ENCODE peak calls at places on chromosomes 2 and 18, in nine cellular contexts. One of them, this sample, is unnamed.

GRCh38 chr2:19425419-19425818 is 67.0 kb upstream of the OSR1 start:
- DNase-seq in tibial artery: no peak
- DNase-seq in adrenal gland: no peak
- DNase-seq in lung: no peak
- DNase-seq in sigmoid colon: no peak
- DNase-seq in HCT116: no peak
- DNase-seq in effector memory CD4-positive, alpha-beta T cell: no peak
- DNase-seq in tibial nerve: peak; percentile 14
- DNase-seq in mesenchymal stem cell: no peak
- DNase-seq in this sample: no peak

GRCh38 chr2:119888673-119889072 is 124.2 kb upstream of the EPB41L5 start:
- DNase-seq in tibial artery: no peak
- DNase-seq in sigmoid colon: no peak
- DNase-seq in tibial nerve: no peak
- DNase-seq in adrenal gland: no peak
- DNase-seq in lung: no peak
- DNase-seq in mesenchymal stem cell: no peak
- DNase-seq in HCT116: no peak
- DNase-seq in effector memory CD4-positive, alpha-beta T cell: no peak
- DNase-seq in this sample: no peak

GRCh38 chr2:149819356-149819957 is 231.9 kb upstream of the MMADHC start:
- DNase-seq in tibial artery: no peak
- DNase-seq in effector memory CD4-positive, alpha-beta T cell: no peak
- DNase-seq in mesenchymal stem cell: no peak
- DNase-seq in lung: no peak
- DNase-seq in sigmoid colon: no peak
- DNase-seq in HCT116: no peak
- DNase-seq in adrenal gland: no peak
- DNase-seq in tibial nerve: no peak
- DNase-seq in this sample: no peak

GRCh38 chr2:179467111-179467510 is 202.5 kb upstream of the SESTD1 start:
- DNase-seq in effector memory CD4-positive, alpha-beta T cell: no peak
- DNase-seq in tibial nerve: no peak
- DNase-seq in lung: no peak
- DNase-seq in HCT116: no peak
- DNase-seq in sigmoid colon: no peak
- DNase-seq in adrenal gland: no peak
- DNase-seq in mesenchymal stem cell: no peak
- DNase-seq in tibial artery: no peak
- DNase-seq in this sample: no peak

GRCh38 chr18:79586436-79587297 is 92.9 kb upstream of the CTDP1 start:
- DNase-seq in adrenal gland: no peak
- DNase-seq in tibial nerve: no peak
- DNase-seq in sigmoid colon: peak; percentile 59
- DNase-seq in effector memory CD4-positive, alpha-beta T cell: no peak
- DNase-seq in tibial artery: peak; percentile 19
- DNase-seq in lung: no peak
- DNase-seq in HCT116: no peak
- DNase-seq in mesenchymal stem cell: no peak
- DNase-seq in this sample: no peak

GRCh38 chr2:230877737-230878598 is 13.2 kb downstream of the ITM2C start:
- DNase-seq in adrenal gland: no peak
- DNase-seq in sigmoid colon: peak; percentile 53
- DNase-seq in HCT116: no peak
- DNase-seq in tibial artery: peak; percentile 15
- DNase-seq in lung: no peak
- DNase-seq in effector memory CD4-positive, alpha-beta T cell: peak; percentile 54
- DNase-seq in mesenchymal stem cell: no peak
- DNase-seq in tibial nerve: no peak
- DNase-seq in this sample: peak; percentile 53

GRCh38 chr2:55460562-55460961 is 40.9 kb upstream of the CCDC88A start:
- DNase-seq in adrenal gland: no peak
- DNase-seq in mesenchymal stem cell: peak; percentile 60
- DNase-seq in HCT116: no peak
- DNase-seq in lung: no peak
- DNase-seq in effector memory CD4-positive, alpha-beta T cell: no peak
- DNase-seq in sigmoid colon: no peak
- DNase-seq in tibial artery: no peak
- DNase-seq in tibial nerve: no peak
- DNase-seq in this sample: no peak

GRCh38 chr18:72799106-72799505 is 68.7 kb downstream of the NETO1 start:
- DNase-seq in effector memory CD4-positive, alpha-beta T cell: no peak
- DNase-seq in tibial nerve: no peak
- DNase-seq in mesenchymal stem cell: peak; percentile 0
- DNase-seq in tibial artery: no peak
- DNase-seq in adrenal gland: no peak
- DNase-seq in sigmoid colon: no peak
- DNase-seq in HCT116: no peak
- DNase-seq in lung: no peak
- DNase-seq in this sample: no peak

GRCh38 chr2:199833525-199833924 is 17.5 kb downstream of the FTCDNL1 start:
- DNase-seq in HCT116: no peak
- DNase-seq in sigmoid colon: no peak
- DNase-seq in effector memory CD4-positive, alpha-beta T cell: no peak
- DNase-seq in lung: no peak
- DNase-seq in tibial artery: no peak
- DNase-seq in adrenal gland: no peak
- DNase-seq in tibial nerve: no peak
- DNase-seq in mesenchymal stem cell: no peak
- DNase-seq in this sample: no peak

GRCh38 chr18:27627927-27628326 is 442.8 kb upstream of the CHST9 start:
- DNase-seq in adrenal gland: no peak
- DNase-seq in lung: no peak
- DNase-seq in effector memory CD4-positive, alpha-beta T cell: no peak
- DNase-seq in sigmoid colon: no peak
- DNase-seq in tibial artery: no peak
- DNase-seq in HCT116: no peak
- DNase-seq in mesenchymal stem cell: no peak
- DNase-seq in tibial nerve: no peak
- DNase-seq in this sample: no peak

GRCh38 chr2:233588410-233588809 is 21.8 kb upstream of the USP40 start:
- DNase-seq in effector memory CD4-positive, alpha-beta T cell: no peak
- DNase-seq in tibial nerve: no peak
- DNase-seq in lung: no peak
- DNase-seq in adrenal gland: no peak
- DNase-seq in tibial artery: no peak
- DNase-seq in HCT116: no peak
- DNase-seq in sigmoid colon: no peak
- DNase-seq in mesenchymal stem cell: no peak
- DNase-seq in this sample: no peak

GRCh38 chr2:1231664-1232063 is 181.6 kb upstream of the TPO start:
- DNase-seq in HCT116: no peak
- DNase-seq in sigmoid colon: no peak
- DNase-seq in tibial artery: no peak
- DNase-seq in tibial nerve: no peak
- DNase-seq in adrenal gland: no peak
- DNase-seq in mesenchymal stem cell: no peak
- DNase-seq in lung: no peak
- DNase-seq in effector memory CD4-positive, alpha-beta T cell: no peak
- DNase-seq in this sample: no peak

GRCh38 chr18:57077786-57078552 is 68.9 kb upstream of the BOD1L2 start:
- DNase-seq in effector memory CD4-positive, alpha-beta T cell: no peak
- DNase-seq in tibial nerve: no peak
- DNase-seq in tibial artery: no peak
- DNase-seq in sigmoid colon: no peak
- DNase-seq in adrenal gland: no peak
- DNase-seq in lung: no peak
- DNase-seq in mesenchymal stem cell: no peak
- DNase-seq in HCT116: no peak
- DNase-seq in this sample: no peak

GRCh38 chr2:6922201-6922656 is 5.0 kb downstream of the RNF144A start:
- DNase-seq in adrenal gland: no peak
- DNase-seq in tibial nerve: no peak
- DNase-seq in mesenchymal stem cell: no peak
- DNase-seq in tibial artery: no peak
- DNase-seq in HCT116: no peak
- DNase-seq in sigmoid colon: no peak
- DNase-seq in effector memory CD4-positive, alpha-beta T cell: no peak
- DNase-seq in lung: no peak
- DNase-seq in this sample: no peak

GRCh38 chr2:235854276-235854675 is 313.9 kb downstream of the GBX2 start:
- DNase-seq in lung: no peak
- DNase-seq in adrenal gland: no peak
- DNase-seq in HCT116: no peak
- DNase-seq in effector memory CD4-positive, alpha-beta T cell: no peak
- DNase-seq in sigmoid colon: no peak
- DNase-seq in mesenchymal stem cell: no peak
- DNase-seq in tibial artery: no peak
- DNase-seq in tibial nerve: no peak
- DNase-seq in this sample: peak; percentile 42

GRCh38 chr18:35625232-35625631 is 43.7 kb downstream of the GALNT1 start:
- DNase-seq in effector memory CD4-positive, alpha-beta T cell: no peak
- DNase-seq in lung: no peak
- DNase-seq in sigmoid colon: no peak
- DNase-seq in mesenchymal stem cell: no peak
- DNase-seq in tibial artery: no peak
- DNase-seq in HCT116: no peak
- DNase-seq in tibial nerve: no peak
- DNase-seq in adrenal gland: no peak
- DNase-seq in this sample: no peak

GRCh38 chr18:63344263-63344662 is 22.7 kb downstream of the KDSR start:
- DNase-seq in adrenal gland: no peak
- DNase-seq in lung: no peak
- DNase-seq in tibial artery: no peak
- DNase-seq in sigmoid colon: no peak
- DNase-seq in effector memory CD4-positive, alpha-beta T cell: no peak
- DNase-seq in HCT116: no peak
- DNase-seq in tibial nerve: no peak
- DNase-seq in mesenchymal stem cell: no peak
- DNase-seq in this sample: no peak

DNA sequence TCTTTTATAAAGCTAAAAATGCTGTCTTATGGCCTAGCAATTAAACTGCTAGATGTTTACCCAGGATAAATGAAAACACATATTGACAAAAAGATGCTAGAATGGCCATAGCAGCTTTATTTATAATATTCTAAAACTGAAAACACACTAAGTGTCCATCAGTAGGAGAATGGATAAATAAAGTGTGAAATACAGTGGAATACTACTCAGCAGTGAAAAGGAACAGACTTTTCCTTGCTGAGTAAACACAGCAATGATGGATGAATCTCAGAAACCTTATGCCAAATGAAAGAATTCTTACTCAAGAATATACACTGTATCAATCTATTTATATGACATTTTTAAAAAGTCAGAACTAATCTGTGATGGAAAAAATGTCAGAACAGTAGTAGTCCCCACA is 33.2 kb downstream of the DDX1 start:
- DNase-seq in mesenchymal stem cell: no peak
- DNase-seq in adrenal gland: no peak
- DNase-seq in HCT116: no peak
- DNase-seq in sigmoid colon: no peak
- DNase-seq in lung: no peak
- DNase-seq in tibial nerve: no peak
- DNase-seq in tibial artery: no peak
- DNase-seq in effector memory CD4-positive, alpha-beta T cell: no peak
- DNase-seq in this sample: no peak
- H3K36me3 ChIP-seq in mesenchymal stem cell: peaks cover 7% of the 10 kb centered on the region
- H3K36me3 ChIP-seq in adrenal gland: no peaks in the 10 kb centered on the region
- H3K36me3 ChIP-seq in HCT116: peaks cover 57% of the 10 kb centered on the region
- H3K36me3 ChIP-seq in sigmoid colon: peaks cover 12% of the 10 kb centered on the region
- H3K36me3 ChIP-seq in lung: peaks cover 6% of the 10 kb centered on the region
- H3K36me3 ChIP-seq in tibial nerve: peaks cover 6% of the 10 kb centered on the region
- H3K36me3 ChIP-seq in tibial artery: peaks cover 87% of the 10 kb centered on the region
- H3K36me3 ChIP-seq in effector memory CD4-positive, alpha-beta T cell: peaks cover 73% of the 10 kb centered on the region
- H3K36me3 ChIP-seq in this sample: peaks cover 63% of the 10 kb centered on the region

GRCh38 chr2:154449951-154450658 is 248.4 kb upstream of the KCNJ3 start:
- DNase-seq in adrenal gland: no peak
- DNase-seq in effector memory CD4-positive, alpha-beta T cell: no peak
- DNase-seq in sigmoid colon: no peak
- DNase-seq in lung: no peak
- DNase-seq in tibial artery: no peak
- DNase-seq in tibial nerve: no peak
- DNase-seq in mesenchymal stem cell: no peak
- DNase-seq in HCT116: no peak
- DNase-seq in this sample: no peak

GRCh38 chr2:154455201-154455600 is 243.3 kb upstream of the KCNJ3 start:
- DNase-seq in adrenal gland: no peak
- DNase-seq in lung: no peak
- DNase-seq in mesenchymal stem cell: no peak
- DNase-seq in tibial artery: no peak
- DNase-seq in effector memory CD4-positive, alpha-beta T cell: no peak
- DNase-seq in sigmoid colon: no peak
- DNase-seq in HCT116: no peak
- DNase-seq in tibial nerve: no peak
- DNase-seq in this sample: no peak

GRCh38 chr2:154452471-154452870 is 246.0 kb upstream of the KCNJ3 start:
- DNase-seq in HCT116: no peak
- DNase-seq in tibial nerve: no peak
- DNase-seq in effector memory CD4-positive, alpha-beta T cell: no peak
- DNase-seq in adrenal gland: no peak
- DNase-seq in tibial artery: no peak
- DNase-seq in lung: no peak
- DNase-seq in sigmoid colon: no peak
- DNase-seq in mesenchymal stem cell: no peak
- DNase-seq in this sample: no peak

GRCh38 chr2:154455871-154456270 is 242.6 kb upstream of the KCNJ3 start:
- DNase-seq in effector memory CD4-positive, alpha-beta T cell: no peak
- DNase-seq in HCT116: no peak
- DNase-seq in sigmoid colon: no peak
- DNase-seq in adrenal gland: no peak
- DNase-seq in lung: no peak
- DNase-seq in tibial artery: no peak
- DNase-seq in tibial nerve: no peak
- DNase-seq in mesenchymal stem cell: peak; percentile 1
- DNase-seq in this sample: no peak

GRCh38 chr2:154452906-154453493 is 245.5 kb upstream of the KCNJ3 start:
- DNase-seq in mesenchymal stem cell: no peak
- DNase-seq in sigmoid colon: no peak
- DNase-seq in lung: no peak
- DNase-seq in effector memory CD4-positive, alpha-beta T cell: no peak
- DNase-seq in HCT116: peak; percentile 27
- DNase-seq in tibial nerve: no peak
- DNase-seq in tibial artery: no peak
- DNase-seq in adrenal gland: no peak
- DNase-seq in this sample: no peak
- H3K4me1 ChIP-seq in mesenchymal stem cell: no peaks in the 10 kb centered on the region
- H3K4me1 ChIP-seq in sigmoid colon: no peaks in the 10 kb centered on the region
- H3K4me1 ChIP-seq in lung: no peaks in the 10 kb centered on the region
- H3K4me1 ChIP-seq in effector memory CD4-positive, alpha-beta T cell: no peaks in the 10 kb centered on the region
- H3K4me1 ChIP-seq in HCT116: no peaks in the 10 kb centered on the region
- H3K4me1 ChIP-seq in tibial nerve: no peaks in the 10 kb centered on the region
- H3K4me1 ChIP-seq in tibial artery: no peaks in the 10 kb centered on the region
- H3K4me1 ChIP-seq in adrenal gland: no peaks in the 10 kb centered on the region
- H3K4me1 ChIP-seq in this sample: no peaks in the 10 kb centered on the region

GRCh38 chr2:241719093-241719492 is 15.3 kb upstream of the D2HGDH start:
- DNase-seq in lung: no peak
- DNase-seq in effector memory CD4-positive, alpha-beta T cell: no peak
- DNase-seq in sigmoid colon: no peak
- DNase-seq in mesenchymal stem cell: no peak
- DNase-seq in tibial artery: no peak
- DNase-seq in adrenal gland: no peak
- DNase-seq in tibial nerve: no peak
- DNase-seq in HCT116: no peak
- DNase-seq in this sample: no peak
- H3K36me3 ChIP-seq in lung: peaks cover 40% of the 10 kb centered on the region
- H3K36me3 ChIP-seq in effector memory CD4-positive, alpha-beta T cell: peaks cover 42% of the 10 kb centered on the region
- H3K36me3 ChIP-seq in sigmoid colon: peaks cover 10% of the 10 kb centered on the region
- H3K36me3 ChIP-seq in mesenchymal stem cell: peaks cover 62% of the 10 kb centered on the region
- H3K36me3 ChIP-seq in tibial artery: peaks cover 97% of the 10 kb centered on the region
- H3K36me3 ChIP-seq in adrenal gland: no peaks in the 10 kb centered on the region
- H3K36me3 ChIP-seq in tibial nerve: peaks cover 30% of the 10 kb centered on the region
- H3K36me3 ChIP-seq in HCT116: peaks cover 15% of the 10 kb centered on the region
- H3K36me3 ChIP-seq in this sample: peaks cover 67% of the 10 kb centered on the region

GRCh38 chr2:142865924-142866323 is 11.5 kb upstream of the KYNU start:
- DNase-seq in adrenal gland: no peak
- DNase-seq in tibial artery: no peak
- DNase-seq in effector memory CD4-positive, alpha-beta T cell: no peak
- DNase-seq in tibial nerve: no peak
- DNase-seq in mesenchymal stem cell: peak; percentile 48
- DNase-seq in HCT116: no peak
- DNase-seq in lung: no peak
- DNase-seq in sigmoid colon: no peak
- DNase-seq in this sample: no peak
- H3K4me1 ChIP-seq in adrenal gland: no peaks in the 10 kb centered on the region
- H3K4me1 ChIP-seq in tibial artery: no peaks in the 10 kb centered on the region
- H3K4me1 ChIP-seq in effector memory CD4-positive, alpha-beta T cell: no peaks in the 10 kb centered on the region
- H3K4me1 ChIP-seq in tibial nerve: no peaks in the 10 kb centered on the region
- H3K4me1 ChIP-seq in mesenchymal stem cell: peaks cover 1% of the 10 kb centered on the region
- H3K4me1 ChIP-seq in HCT116: no peaks in the 10 kb centered on the region
- H3K4me1 ChIP-seq in lung: no peaks in the 10 kb centered on the region
- H3K4me1 ChIP-seq in sigmoid colon: no peaks in the 10 kb centered on the region
- H3K4me1 ChIP-seq in this sample: no peaks in the 10 kb centered on the region